ENCODE peak calls at places on chromosomes 13 and 19, in six cellular contexts. J, Y, W, E, K and A are unnamed samples. For H3K4me1, the result is how much of the 10 kb centered on the place peaks cover.

GRCh38 chr13:41061914-41062837 is 867 bp downstream of the WBP4 start:
- DNase-seq in J (no peak), Y (no peak), W (no peak), E (no peak), K (no peak), A (no peak)

GRCh38 chr19:5057860-5058259 is 88.9 kb downstream of the KDM4B start:
- DNase-seq in J (no peak), Y (no peak), W (no peak), E (no peak), K (peak), A (no peak)

GRCh38 chr13:29943301-29944085 is 93.1 kb upstream of the UBL3 start:
- DNase-seq in J (no peak), Y (no peak), W (no peak), E (no peak), K (no peak), A (no peak)

GRCh38 chr13:75489502-75490263 is 7.7 kb upstream of the TBC1D4 start:
- DNase-seq in J (no peak), Y (no peak), W (no peak), E (peak), K (no peak), A (peak)

GRCh38 chr19:4013886-4014540 is 6.5 kb downstream of the PIAS4 start:
- DNase-seq in J (no peak), Y (no peak), W (no peak), E (no peak), K (no peak), A (no peak)

GRCh38 chr19:50796128-50796633 is 6.0 kb downstream of the ACP4 start:
- DNase-seq in J (no peak), Y (no peak), W (no peak), E (no peak), K (peak), A (no peak)

GRCh38 chr13:24670927-24671326 is 9.3 kb upstream of the ATP12A start:
- DNase-seq in J (no peak), Y (no peak), W (no peak), E (peak), K (peak), A (no peak)

GRCh38 chr13:77349365-77349764 is 22.5 kb upstream of the MYCBP2 start:
- DNase-seq in J (no peak), Y (no peak), W (no peak), E (no peak), K (no peak), A (no peak)

GRCh38 chr19:31718041-31718440 is 368.8 kb upstream of the TSHZ3 start:
- DNase-seq in J (no peak), Y (no peak), W (no peak), E (no peak), K (no peak), A (no peak)

GRCh38 chr13:66339214-66339613 is 890.9 kb downstream of the PCDH9 start:
- DNase-seq in J (no peak), Y (no peak), W (no peak), E (no peak), K (no peak), A (no peak)

DNA sequence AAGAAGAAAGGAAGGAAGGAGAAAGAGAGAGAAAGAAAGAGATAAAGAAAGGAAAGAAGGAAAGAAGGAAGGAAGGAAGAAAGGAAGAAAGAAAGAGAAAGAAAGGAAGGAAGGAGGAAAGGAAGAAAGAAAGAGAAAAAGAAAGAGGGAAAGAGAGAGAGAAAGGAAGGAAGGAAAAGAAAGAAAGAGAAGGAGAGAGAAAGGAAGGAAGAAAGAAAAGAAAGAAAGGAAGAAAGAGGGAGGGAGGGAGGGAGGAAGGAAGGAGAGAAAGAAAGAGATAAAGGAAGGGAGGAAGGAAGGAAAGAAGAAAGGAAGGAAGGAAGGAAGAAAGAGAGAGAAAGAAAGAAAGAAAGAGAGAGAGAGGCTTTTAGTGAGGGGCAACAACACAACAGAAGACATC is 135.1 kb upstream of the VSTM2B start:
- DNase-seq in J (no peak), Y (no peak), W (no peak), E (no peak), K (no peak), A (no peak)
- H3K4me1 ChIP-seq in J (under half), Y (under half), W (under half), E (under half), K (under half), A (under half)

DNA sequence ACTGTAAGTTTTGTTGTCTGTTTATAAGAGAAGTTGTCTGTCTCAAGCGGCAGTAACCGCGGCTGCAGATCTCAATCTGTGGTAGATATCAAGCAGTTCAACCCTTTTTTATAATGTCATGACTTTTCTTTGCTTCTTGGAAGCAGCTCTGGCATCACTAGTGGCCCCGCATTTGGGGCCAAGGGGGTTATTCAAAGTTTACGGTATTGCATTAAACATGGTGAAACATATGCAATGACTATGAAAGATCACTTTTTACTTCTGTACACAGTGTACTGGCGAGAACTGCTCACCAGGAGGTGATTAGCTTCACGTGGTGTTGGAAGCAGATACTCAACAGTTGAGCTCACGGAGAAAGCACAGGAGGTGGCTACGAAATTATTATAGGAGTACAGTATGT is 4.6 kb upstream of the FFAR3 start:
- DNase-seq in J (peak), Y (no peak), W (no peak), E (no peak), K (peak), A (no peak)
- TF ChIP-seq CTCF in J (no peak), Y (no peak), W (no peak), E (no peak), K (no peak), A (no peak)

DNA sequence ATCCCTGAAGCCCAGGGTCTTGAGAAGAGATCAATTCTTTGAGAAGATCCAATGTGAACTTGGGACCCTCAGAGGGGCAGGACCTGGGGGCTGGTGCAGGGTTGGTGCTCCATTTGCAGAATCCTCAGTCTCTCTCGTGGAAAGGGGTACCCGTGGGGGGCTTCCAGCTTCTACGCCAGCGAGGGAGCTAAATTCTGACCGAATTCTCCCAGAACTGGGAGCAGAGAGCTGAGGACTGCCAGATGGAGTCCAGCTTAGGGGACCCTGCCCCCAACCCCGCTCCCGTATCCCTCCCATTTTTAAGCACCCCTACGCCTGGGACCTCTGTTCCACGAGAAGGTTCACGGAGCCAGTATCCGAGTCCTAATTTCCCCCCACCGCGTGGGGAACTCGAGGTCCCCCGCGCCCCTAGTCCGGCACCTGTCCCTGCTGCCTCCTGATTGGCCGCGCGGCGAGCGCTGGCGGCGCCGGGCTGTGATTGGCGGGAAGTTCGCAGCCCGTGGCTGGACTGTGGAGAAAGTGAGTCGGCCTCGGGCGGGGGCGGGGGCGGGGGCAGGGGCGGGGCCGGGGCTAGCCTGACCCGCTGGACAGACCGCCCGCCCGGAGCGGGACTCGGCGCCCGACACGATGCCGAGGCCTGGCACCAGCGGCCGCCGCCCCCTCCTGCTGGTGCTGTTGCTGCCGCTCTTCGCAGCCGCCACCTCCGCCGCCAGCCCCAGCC is 4.4 kb upstream of the LTBP4 start:
- DNase-seq in J (peak), Y (peak), W (no peak), E (peak), K (peak), A (peak)
- H3K4me3 ChIP-seq in J (peak), Y (peak), W (no peak), E (peak), K (peak), A (no peak)

DNA sequence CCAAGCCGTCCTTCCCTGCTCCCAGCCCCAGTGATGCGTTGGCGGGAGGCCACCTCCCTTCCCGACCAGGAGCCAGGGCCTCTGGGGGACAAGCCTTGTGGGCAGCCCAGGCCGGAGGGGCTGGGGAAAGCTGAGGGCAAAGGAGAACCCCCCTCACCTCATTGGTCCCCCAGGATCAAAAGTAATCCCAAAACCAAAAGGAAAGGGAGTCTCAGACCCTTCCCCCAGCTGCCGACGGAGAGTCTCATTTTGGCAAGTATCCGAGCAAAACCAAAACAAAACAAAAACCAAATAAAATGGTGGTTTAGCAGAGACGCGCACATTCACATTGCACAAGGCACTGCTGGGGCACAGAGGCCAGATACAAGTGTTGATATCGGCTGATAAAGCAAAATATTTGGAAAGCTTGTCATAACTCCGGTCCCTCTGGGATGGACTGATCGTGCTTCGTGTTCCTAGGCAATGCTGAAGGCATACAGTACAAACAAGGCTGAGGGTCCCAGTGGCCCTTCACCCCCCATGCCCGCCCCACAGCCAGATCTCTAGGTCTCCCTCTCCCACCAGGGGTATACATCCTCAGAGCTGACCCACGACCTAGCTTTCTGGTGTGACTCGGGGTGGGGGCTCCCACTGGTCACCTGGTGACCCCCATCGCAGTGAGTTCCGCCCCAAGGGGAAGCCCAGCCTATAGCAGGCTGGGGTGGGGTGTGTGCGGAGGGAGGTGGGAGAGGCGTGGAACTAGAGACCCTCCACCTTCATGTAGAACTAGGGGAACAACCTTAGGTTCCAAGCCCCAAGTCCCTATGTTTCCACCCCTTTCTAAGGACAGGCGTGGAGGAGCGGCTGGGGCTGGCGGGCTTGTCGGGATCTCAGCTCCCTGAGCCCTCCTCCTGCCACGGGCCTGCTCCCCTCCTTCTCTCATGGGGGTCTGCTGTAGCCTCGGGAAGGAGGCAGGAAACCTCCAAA is 2.0 kb downstream of the CEBPA start:
- DNase-seq in J (no peak), Y (no peak), W (no peak), E (no peak), K (no peak), A (no peak)
- H3K4me1 ChIP-seq in J (under half), Y (under half), W (under half), E (under half), K (under half), A (under half)